ENCODE peak calls at places on chromosomes 13 and 19, in eight cellular contexts. Z is mucosa of gallbladder; Q is adrenal gland; S is effector CD4-positive, alpha-beta T cell; E is upper lobe of left lung; C is NCI-H69; T is GM06990; U is T-cell. I is an unnamed sample.

GRCh38 chr19:30659638-30660037 is 287.5 kb downstream of the ZNF536 start:
- DNase-seq in Z (no peak), Q (no peak), S (no peak), E (no peak), C (no peak), T (no peak), U (no peak), I (no peak)

GRCh38 chr19:13270514-13271105 is 120.4 kb downstream of the IER2 start:
- DNase-seq in Z (no peak), Q (no peak), S (no peak), E (no peak), C (no peak), T (no peak), U (no peak), I (no peak)

GRCh38 chr19:57096640-57097361 is 23.0 kb upstream of the USP29 start:
- DNase-seq in Z (no peak), Q (no peak), S (no peak), E (no peak), C (no peak), T (no peak), U (no peak), I (no peak)

GRCh38 chr13:50672025-50672424 is 171.5 kb downstream of the DLEU7 start:
- DNase-seq in Z (no peak), Q (peak; percentile 94), S (no peak), E (peak; percentile 38), C (no peak), T (no peak), U (no peak), I (no peak)

GRCh38 chr13:102951808-102952207 is 106.0 kb downstream of the ERCC5 start:
- DNase-seq in Z (no peak), Q (no peak), S (no peak), E (no peak), C (no peak), T (no peak), U (no peak), I (no peak)

GRCh38 chr19:13846533-13847032 is 30.4 kb upstream of the NANOS3 start:
- DNase-seq in Z (peak; percentile 90), Q (peak; percentile 94), S (peak; percentile 97), E (peak; percentile 96), C (peak; percentile 92), T (peak; percentile 93), U (peak; percentile 98), I (peak; percentile 99)

GRCh38 chr13:49935171-49936084 is 712 bp downstream of the SPRYD7 start:
- DNase-seq in Z (peak; percentile 29), Q (peak; percentile 72), S (peak; percentile 14), E (peak; percentile 53), C (peak; percentile 57), T (no peak), U (peak; percentile 28), I (peak; percentile 13)

GRCh38 chr13:35917252-35917941 is 213.8 kb downstream of the DCLK1 start:
- DNase-seq in Z (no peak), Q (no peak), S (no peak), E (no peak), C (peak; percentile 80), T (peak; percentile 13), U (no peak), I (no peak)

GRCh38 chr13:54592201-54592600 is 1563.6 kb downstream of the OLFM4 start:
- DNase-seq in Z (no peak), Q (no peak), S (no peak), E (no peak), C (no peak), T (no peak), U (no peak), I (no peak)

GRCh38 chr13:112107289-112107688 is 40.3 kb downstream of the SOX1 start:
- DNase-seq in Z (no peak), Q (no peak), S (no peak), E (no peak), C (no peak), T (no peak), U (no peak), I (no peak)

GRCh38 chr13:113413898-113414282 is 39.4 kb downstream of the ADPRHL1 start:
- DNase-seq in Z (no peak), Q (no peak), S (no peak), E (no peak), C (no peak), T (no peak), U (no peak), I (no peak)